ENCODE peak calls at places on chromosome 13, in six cellular contexts. One of them, this sample, is unnamed.

GRCh38 chr13:93635687-93636086 is 409.1 kb downstream of the GPC6 start:
- DNase-seq in IMR-90: peak
- DNase-seq in PC-3: no peak
- DNase-seq in epithelial cell of esophagus: no peak
- DNase-seq in NB4: no peak
- DNase-seq in fibroblast of the aortic adventitia: peak
- DNase-seq in this sample: no peak

GRCh38 chr13:46630419-46631183 is 77.6 kb downstream of the LRCH1 start:
- DNase-seq in IMR-90: no peak
- DNase-seq in PC-3: no peak
- DNase-seq in NB4: no peak
- DNase-seq in fibroblast of the aortic adventitia: no peak
- DNase-seq in epithelial cell of esophagus: no peak
- DNase-seq in this sample: no peak

GRCh38 chr13:52850396-52851152 is 2.1 kb upstream of the PCDH8 start:
- DNase-seq in IMR-90: peak
- DNase-seq in epithelial cell of esophagus: peak
- DNase-seq in fibroblast of the aortic adventitia: peak
- DNase-seq in PC-3: peak
- DNase-seq in NB4: peak
- DNase-seq in this sample: peak

GRCh38 chr13:27954406-27954851 is 14.7 kb downstream of the CDX2 start:
- DNase-seq in fibroblast of the aortic adventitia: no peak
- DNase-seq in IMR-90: no peak
- DNase-seq in epithelial cell of esophagus: peak
- DNase-seq in NB4: peak
- DNase-seq in PC-3: peak
- DNase-seq in this sample: peak

GRCh38 chr13:66560991-66561390 is 669.1 kb downstream of the PCDH9 start:
- DNase-seq in NB4: no peak
- DNase-seq in PC-3: no peak
- DNase-seq in epithelial cell of esophagus: no peak
- DNase-seq in fibroblast of the aortic adventitia: no peak
- DNase-seq in IMR-90: no peak
- DNase-seq in this sample: no peak

GRCh38 chr13:106348032-106348431 is 187.4 kb downstream of the EFNB2 start:
- DNase-seq in epithelial cell of esophagus: peak
- DNase-seq in NB4: no peak
- DNase-seq in PC-3: peak
- DNase-seq in fibroblast of the aortic adventitia: peak
- DNase-seq in IMR-90: peak
- DNase-seq in this sample: no peak

GRCh38 chr13:34011552-34012085 is 193.7 kb downstream of the RFC3 start:
- DNase-seq in NB4: no peak
- DNase-seq in IMR-90: no peak
- DNase-seq in fibroblast of the aortic adventitia: no peak
- DNase-seq in PC-3: no peak
- DNase-seq in epithelial cell of esophagus: peak
- DNase-seq in this sample: no peak

GRCh38 chr13:42000836-42001235 is 39.9 kb upstream of the VWA8 start:
- DNase-seq in fibroblast of the aortic adventitia: peak
- DNase-seq in PC-3: no peak
- DNase-seq in IMR-90: no peak
- DNase-seq in NB4: no peak
- DNase-seq in epithelial cell of esophagus: no peak
- DNase-seq in this sample: no peak

GRCh38 chr13:103640617-103641016 is 574.4 kb upstream of the SLC10A2 start:
- DNase-seq in NB4: no peak
- DNase-seq in PC-3: no peak
- DNase-seq in IMR-90: no peak
- DNase-seq in fibroblast of the aortic adventitia: no peak
- DNase-seq in epithelial cell of esophagus: peak
- DNase-seq in this sample: no peak

GRCh38 chr13:113649212-113649611 is 8.8 kb downstream of the ATP4B start:
- DNase-seq in fibroblast of the aortic adventitia: no peak
- DNase-seq in NB4: no peak
- DNase-seq in IMR-90: no peak
- DNase-seq in epithelial cell of esophagus: no peak
- DNase-seq in PC-3: no peak
- DNase-seq in this sample: no peak

GRCh38 chr13:106139407-106139806 is 396.1 kb downstream of the EFNB2 start:
- DNase-seq in IMR-90: peak
- DNase-seq in epithelial cell of esophagus: no peak
- DNase-seq in fibroblast of the aortic adventitia: no peak
- DNase-seq in NB4: no peak
- DNase-seq in PC-3: no peak
- DNase-seq in this sample: no peak

GRCh38 chr13:36190771-36191170 is 23.6 kb downstream of the SOHLH2 start:
- DNase-seq in epithelial cell of esophagus: no peak
- DNase-seq in fibroblast of the aortic adventitia: peak
- DNase-seq in PC-3: no peak
- DNase-seq in NB4: no peak
- DNase-seq in IMR-90: no peak
- DNase-seq in this sample: no peak

GRCh38 chr13:48778551-48779088 is 124.9 kb downstream of the CYSLTR2 start:
- DNase-seq in PC-3: no peak
- DNase-seq in NB4: no peak
- DNase-seq in epithelial cell of esophagus: no peak
- DNase-seq in fibroblast of the aortic adventitia: no peak
- DNase-seq in IMR-90: no peak
- DNase-seq in this sample: no peak

GRCh38 chr13:23320926-23321533 is 112.5 kb downstream of the SACS start:
- DNase-seq in fibroblast of the aortic adventitia: no peak
- DNase-seq in IMR-90: no peak
- DNase-seq in PC-3: peak
- DNase-seq in epithelial cell of esophagus: no peak
- DNase-seq in NB4: no peak
- DNase-seq in this sample: no peak

GRCh38 chr13:78593652-78594494 is 9.5 kb downstream of the POU4F1 start:
- DNase-seq in IMR-90: no peak
- DNase-seq in NB4: no peak
- DNase-seq in fibroblast of the aortic adventitia: no peak
- DNase-seq in epithelial cell of esophagus: no peak
- DNase-seq in PC-3: no peak
- DNase-seq in this sample: no peak

GRCh38 chr13:103140001-103140671 is 73.9 kb upstream of the SLC10A2 start:
- DNase-seq in NB4: peak
- DNase-seq in IMR-90: no peak
- DNase-seq in epithelial cell of esophagus: peak
- DNase-seq in PC-3: peak
- DNase-seq in fibroblast of the aortic adventitia: no peak
- DNase-seq in this sample: peak

GRCh38 chr13:24737042-24737441 is 26.9 kb upstream of the RNF17 start:
- DNase-seq in NB4: no peak
- DNase-seq in IMR-90: no peak
- DNase-seq in fibroblast of the aortic adventitia: no peak
- DNase-seq in epithelial cell of esophagus: no peak
- DNase-seq in PC-3: no peak
- DNase-seq in this sample: no peak

GRCh38 chr13:93230466-93230865 is 3.9 kb downstream of the GPC6 start:
- DNase-seq in fibroblast of the aortic adventitia: peak
- DNase-seq in IMR-90: peak
- DNase-seq in NB4: no peak
- DNase-seq in epithelial cell of esophagus: peak
- DNase-seq in PC-3: peak
- DNase-seq in this sample: no peak

GRCh38 chr13:30923423-30923822 is 9.0 kb upstream of the TEX26 start:
- DNase-seq in fibroblast of the aortic adventitia: no peak
- DNase-seq in PC-3: no peak
- DNase-seq in NB4: no peak
- DNase-seq in epithelial cell of esophagus: peak
- DNase-seq in IMR-90: no peak
- DNase-seq in this sample: no peak

GRCh38 chr13:97976551-97977375 is 23.3 kb downstream of the IPO5 start:
- DNase-seq in NB4: no peak
- DNase-seq in fibroblast of the aortic adventitia: no peak
- DNase-seq in IMR-90: no peak
- DNase-seq in PC-3: no peak
- DNase-seq in epithelial cell of esophagus: peak
- DNase-seq in this sample: no peak

GRCh38 chr13:114096031-114096485 is 36.4 kb downstream of the RASA3 start:
- DNase-seq in PC-3: no peak
- DNase-seq in fibroblast of the aortic adventitia: no peak
- DNase-seq in NB4: no peak
- DNase-seq in IMR-90: no peak
- DNase-seq in epithelial cell of esophagus: no peak
- DNase-seq in this sample: no peak

GRCh38 chr13:98869408-98870090 is 108.3 kb downstream of the DOCK9 start:
- DNase-seq in epithelial cell of esophagus: peak
- DNase-seq in PC-3: peak
- DNase-seq in NB4: no peak
- DNase-seq in IMR-90: no peak
- DNase-seq in fibroblast of the aortic adventitia: peak
- DNase-seq in this sample: peak

GRCh38 chr13:50713849-50714248 is 129.6 kb downstream of the DLEU7 start:
- DNase-seq in epithelial cell of esophagus: peak
- DNase-seq in PC-3: peak
- DNase-seq in fibroblast of the aortic adventitia: peak
- DNase-seq in IMR-90: peak
- DNase-seq in NB4: peak
- DNase-seq in this sample: peak

GRCh38 chr13:110130431-110130830 is 176.5 kb downstream of the COL4A1 start:
- DNase-seq in PC-3: no peak
- DNase-seq in NB4: no peak
- DNase-seq in epithelial cell of esophagus: no peak
- DNase-seq in IMR-90: no peak
- DNase-seq in fibroblast of the aortic adventitia: no peak
- DNase-seq in this sample: no peak
- TF ChIP-seq CTCF in PC-3: no peak
- TF ChIP-seq CTCF in NB4: no peak
- TF ChIP-seq CTCF in epithelial cell of esophagus: no peak
- TF ChIP-seq CTCF in IMR-90: no peak
- TF ChIP-seq CTCF in fibroblast of the aortic adventitia: no peak
- TF ChIP-seq CTCF in this sample: no peak

GRCh38 chr13:80524447-80525215 is 183.7 kb upstream of the SPRY2 start:
- DNase-seq in NB4: no peak
- DNase-seq in fibroblast of the aortic adventitia: peak
- DNase-seq in IMR-90: no peak
- DNase-seq in epithelial cell of esophagus: peak
- DNase-seq in PC-3: no peak
- DNase-seq in this sample: no peak

GRCh38 chr13:80528733-80529132 is 187.8 kb upstream of the SPRY2 start:
- DNase-seq in IMR-90: no peak
- DNase-seq in epithelial cell of esophagus: no peak
- DNase-seq in fibroblast of the aortic adventitia: no peak
- DNase-seq in NB4: no peak
- DNase-seq in PC-3: no peak
- DNase-seq in this sample: no peak

GRCh38 chr13:80527400-80527799 is 186.5 kb upstream of the SPRY2 start:
- DNase-seq in epithelial cell of esophagus: no peak
- DNase-seq in NB4: no peak
- DNase-seq in IMR-90: no peak
- DNase-seq in PC-3: no peak
- DNase-seq in fibroblast of the aortic adventitia: no peak
- DNase-seq in this sample: no peak

DNA sequence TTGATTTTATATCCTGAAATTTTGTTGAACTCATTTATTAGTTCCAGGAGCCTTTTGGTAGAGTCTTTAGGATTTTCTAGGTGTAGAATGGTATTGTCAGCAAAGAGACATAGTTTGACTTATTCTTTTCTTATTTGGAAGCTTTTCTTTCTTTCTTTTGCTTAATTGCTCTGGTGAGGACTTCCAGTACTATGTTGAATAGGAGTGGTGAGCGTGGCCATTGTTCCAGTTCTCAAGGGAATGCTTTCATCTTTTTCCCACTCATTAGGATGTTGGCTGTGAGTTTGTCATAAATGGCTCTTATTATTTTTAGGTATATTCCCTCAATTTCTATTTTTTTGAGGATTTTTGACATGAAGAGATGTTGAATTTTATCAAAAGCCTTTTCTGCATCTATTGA is 182.2 kb upstream of the SPRY2 start:
- DNase-seq in epithelial cell of esophagus: no peak
- DNase-seq in IMR-90: no peak
- DNase-seq in NB4: no peak
- DNase-seq in fibroblast of the aortic adventitia: no peak
- DNase-seq in PC-3: no peak
- DNase-seq in this sample: no peak
- H3K4me3 ChIP-seq in epithelial cell of esophagus: no peak
- H3K4me3 ChIP-seq in IMR-90: no peak
- H3K4me3 ChIP-seq in NB4: no peak
- H3K4me3 ChIP-seq in fibroblast of the aortic adventitia: no peak
- H3K4me3 ChIP-seq in PC-3: no peak
- H3K4me3 ChIP-seq in this sample: no peak

DNA sequence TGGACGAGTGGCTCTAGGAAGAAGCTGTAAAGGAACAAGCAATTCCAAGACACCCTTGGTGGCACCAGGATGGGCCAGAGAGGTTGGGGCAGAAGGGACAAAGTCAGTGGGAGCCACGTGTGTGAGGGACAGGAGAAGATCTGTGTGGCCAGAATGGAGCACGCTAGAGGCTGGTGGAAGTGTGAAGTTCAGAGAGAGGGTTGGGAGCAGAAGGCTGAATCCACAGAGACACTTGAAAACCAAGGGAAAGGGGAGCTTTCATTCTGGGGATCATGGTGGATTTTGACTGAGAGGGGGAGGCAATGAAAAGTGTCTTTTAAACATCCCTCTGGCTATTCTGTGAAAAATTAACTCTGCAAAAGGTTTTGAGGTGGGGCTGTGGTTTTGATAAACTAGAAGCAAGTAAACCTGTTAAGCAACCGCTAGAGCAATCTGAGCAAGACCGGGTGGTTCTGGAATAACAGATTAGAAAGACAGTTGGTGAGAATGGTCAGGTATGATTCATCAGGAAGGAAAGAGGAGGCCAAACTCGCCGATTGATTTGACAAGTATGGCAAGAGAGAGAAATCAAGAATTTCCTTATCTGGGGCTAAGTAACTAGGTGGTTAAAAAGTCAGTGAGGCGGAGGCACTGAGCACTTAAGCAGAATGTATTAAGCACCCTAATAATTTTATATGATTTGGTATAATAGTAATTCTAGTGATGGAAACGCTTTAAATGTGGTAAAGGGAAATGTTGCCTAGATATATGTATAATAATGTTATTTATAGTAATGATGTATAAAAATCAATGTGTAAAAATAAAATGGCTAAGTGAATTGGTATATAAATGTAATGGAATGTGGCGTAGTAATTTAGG is 140.0 kb downstream of the MYO16 start:
- DNase-seq in IMR-90: no peak
- DNase-seq in PC-3: peak
- DNase-seq in NB4: peak
- DNase-seq in fibroblast of the aortic adventitia: peak
- DNase-seq in epithelial cell of esophagus: peak
- DNase-seq in this sample: no peak
- TF ChIP-seq CTCF in IMR-90: no peak
- TF ChIP-seq CTCF in PC-3: no peak
- TF ChIP-seq CTCF in NB4: no peak
- TF ChIP-seq CTCF in fibroblast of the aortic adventitia: no peak
- TF ChIP-seq CTCF in epithelial cell of esophagus: no peak
- TF ChIP-seq CTCF in this sample: no peak

DNA sequence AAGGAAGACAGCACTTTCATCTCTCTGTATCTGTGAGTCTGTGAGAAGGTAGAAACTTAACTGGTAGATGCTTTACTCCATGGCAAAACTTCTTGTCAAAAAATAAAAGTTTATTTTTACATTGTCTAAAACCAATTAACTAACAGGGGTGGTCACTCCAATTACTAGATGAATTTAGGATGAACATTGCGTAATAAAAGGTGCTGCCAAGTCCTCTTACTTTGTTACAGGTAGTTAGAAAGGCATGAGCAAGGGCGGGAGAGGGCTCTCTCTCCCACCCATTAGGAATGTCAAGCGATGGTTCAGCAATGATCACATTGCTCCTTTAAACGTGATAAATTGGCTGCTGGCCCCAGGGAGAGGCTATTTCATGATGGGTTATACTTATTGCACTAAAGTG is 512.3 kb downstream of the SLITRK5 start:
- DNase-seq in epithelial cell of esophagus: no peak
- DNase-seq in NB4: no peak
- DNase-seq in fibroblast of the aortic adventitia: no peak
- DNase-seq in PC-3: no peak
- DNase-seq in IMR-90: no peak
- DNase-seq in this sample: no peak
- H3K4me3 ChIP-seq in epithelial cell of esophagus: no peak
- H3K4me3 ChIP-seq in NB4: no peak
- H3K4me3 ChIP-seq in fibroblast of the aortic adventitia: no peak
- H3K4me3 ChIP-seq in PC-3: no peak
- H3K4me3 ChIP-seq in IMR-90: no peak
- H3K4me3 ChIP-seq in this sample: no peak